ENCODE peak calls at places on chromosomes 12 and 14, in nine cellular contexts. T is kidney epithelial cell, U is lung, A is breast epithelium, G is BJ, M is AG10803, Z is A549, Y is astrocyte of the spinal cord, K is HCT116. W is an unnamed sample.

GRCh38 chr12:102059343-102059742 is 2.4 kb downstream of the WASHC3 start:
- DNase-seq in Z (no peak), T (no peak), U (no peak), M (no peak), A (no peak), Y (no peak), K (no peak), G (no peak), W (no peak)

GRCh38 chr12:102543494-102543893 is 63.1 kb upstream of the IGF1 start:
- DNase-seq in K (no peak), A (no peak), T (no peak), Y (no peak), Z (no peak), M (peak; percentile 50), G (no peak), U (no peak), W (no peak)

GRCh38 chr12:62536546-62536945 is 69.9 kb downstream of the MON2 start:
- DNase-seq in Z (no peak), K (no peak), G (no peak), M (no peak), Y (no peak), T (no peak), A (no peak), U (no peak), W (no peak)

GRCh38 chr12:50166776-50167025 is 468 bp downstream of the CERS5 start:
- DNase-seq in T (no peak), M (no peak), Y (no peak), K (no peak), G (no peak), A (no peak), U (peak; percentile 39), Z (no peak), W (no peak)

GRCh38 chr14:34496679-34497513 is 34.9 kb upstream of the SPTSSA start:
- DNase-seq in T (peak; percentile 75), U (peak; percentile 53), A (peak; percentile 83), K (peak; percentile 97), Y (peak; percentile 100), G (peak; percentile 92), M (peak; percentile 98), Z (peak; percentile 98), W (peak; percentile 98)

GRCh38 chr12:3303410-3304136 is 187.4 kb upstream of the PRMT8 start:
- DNase-seq in K (no peak), Z (no peak), T (no peak), G (no peak), Y (no peak), U (no peak), A (no peak), M (no peak), W (no peak)

GRCh38 chr12:120689397-120690082 is 2.6 kb downstream of the MLEC start:
- DNase-seq in M (no peak), Y (no peak), K (no peak), G (no peak), U (no peak), A (no peak), Z (no peak), T (no peak), W (no peak)

GRCh38 chr14:67436006-67436866 is 24.3 kb upstream of the PLEK2 start:
- DNase-seq in K (no peak), Y (no peak), G (no peak), M (no peak), T (no peak), A (peak; percentile 43), U (no peak), Z (no peak), W (no peak)

GRCh38 chr14:83058068-83058467 is 1524.4 kb upstream of the SEL1L start:
- DNase-seq in U (no peak), A (no peak), M (no peak), K (no peak), T (no peak), Y (no peak), Z (no peak), G (no peak), W (no peak)

GRCh38 chr14:104977681-104978647 is at the start of gene AHNAK2:
- DNase-seq in Z (peak; percentile 60), U (peak; percentile 64), G (no peak), A (no peak), K (peak; percentile 68), M (peak; percentile 68), Y (peak; percentile 71), T (no peak), W (no peak)

GRCh38 chr14:32648434-32648833 is 290.2 kb upstream of the NPAS3 start:
- DNase-seq in M (peak; percentile 73), K (no peak), Y (peak; percentile 16), A (no peak), U (no peak), Z (no peak), G (peak; percentile 79), T (no peak), W (peak; percentile 76)

GRCh38 chr14:68198713-68199464 is 379.3 kb downstream of the RAD51B start:
- DNase-seq in T (no peak), G (no peak), K (no peak), M (no peak), Y (no peak), A (no peak), U (no peak), Z (no peak), W (no peak)

GRCh38 chr12:38601970-38602369 is 285.4 kb downstream of the ALG10B start:
- DNase-seq in T (no peak), K (no peak), G (no peak), Z (no peak), A (no peak), U (no peak), M (no peak), Y (no peak), W (no peak)

GRCh38 chr12:6374781-6375150 is 597 bp downstream of the SCNN1A start:
- DNase-seq in M (no peak), U (no peak), K (no peak), A (no peak), G (no peak), Y (no peak), Z (no peak), T (no peak), W (no peak)
- H3K4me3 ChIP-seq in M (no peak overlapping the region), U (peak overlapping the region; percentile 9), K (peak overlapping the region; percentile 54), A (peak overlapping the region; percentile 65), G (no peak overlapping the region), Y (no peak overlapping the region), Z (no peak overlapping the region), T (peak overlapping the region; percentile 45), W (no peak overlapping the region)

GRCh38 chr14:94671870-94672444 is 59.8 kb downstream of the SERPINA3 start:
- DNase-seq in K (no peak), T (no peak), U (no peak), Z (no peak), G (no peak), Y (peak; percentile 36), A (no peak), M (no peak), W (no peak)
- TF ChIP-seq CTCF in K (peak; percentile 45), T (no peak), U (no peak), Z (no peak), G (no peak), Y (peak; percentile 61), A (no peak), M (no peak), W (peak; percentile 19)

DNA sequence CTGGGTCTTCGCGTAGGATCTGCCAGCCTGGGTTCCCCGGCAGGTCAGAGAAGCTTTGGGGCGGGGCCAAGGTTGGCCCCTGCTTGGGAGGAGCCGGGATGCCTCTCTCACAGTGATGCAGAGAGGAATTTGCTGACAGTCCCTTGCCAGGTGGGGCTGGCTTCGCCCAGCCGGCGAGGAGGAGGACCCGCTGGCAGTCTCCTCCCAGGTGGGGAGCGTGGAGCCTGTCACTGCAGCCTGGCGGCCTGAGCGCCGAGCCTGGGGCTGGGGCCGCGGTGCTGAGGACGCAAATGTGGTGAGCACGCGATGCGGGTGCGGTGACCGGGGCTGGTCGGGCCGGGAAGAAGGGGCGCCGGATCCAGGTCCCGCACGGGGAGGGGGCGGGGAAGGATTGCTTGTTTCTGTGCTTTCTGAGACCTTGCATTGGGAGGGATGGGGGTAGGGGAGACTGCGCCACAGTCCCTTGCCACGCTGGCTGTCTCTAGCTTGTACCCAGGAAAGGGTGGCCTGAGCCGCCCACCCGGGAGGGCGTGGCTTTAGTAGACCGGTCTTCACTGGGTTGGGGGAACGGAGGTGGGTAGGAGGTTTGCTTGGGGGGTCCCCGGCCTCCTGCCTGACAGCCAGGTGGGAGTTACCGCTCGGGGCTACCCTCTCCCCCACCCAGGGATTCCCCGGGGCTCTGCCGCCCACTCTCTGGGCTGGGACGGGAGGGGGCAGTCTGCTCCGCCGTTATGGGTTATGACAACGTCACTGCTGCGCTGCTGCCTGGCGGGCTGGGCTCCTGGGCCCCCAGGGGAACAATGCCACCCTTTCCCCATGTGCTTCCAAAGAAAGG is at the start of gene TMEM63C:
- DNase-seq in T (no peak), G (no peak), Z (peak; percentile 78), M (no peak), U (no peak), K (peak; percentile 93), A (peak; percentile 29), Y (no peak), W (no peak)
- H3K4me3 ChIP-seq in T (peak within 1 kb of the TSS; percentile 54), G (no peak within 1 kb of the TSS), Z (peak within 1 kb of the TSS; percentile 66), M (no peak within 1 kb of the TSS), U (no peak within 1 kb of the TSS), K (peak within 1 kb of the TSS; percentile 66), A (peak within 1 kb of the TSS; percentile 75), Y (no peak within 1 kb of the TSS), W (no peak within 1 kb of the TSS)

GRCh38 chr12:110280784-110281548 is at the start of gene ATP2A2:
- DNase-seq in G (no peak), Y (peak; percentile 86), A (peak; percentile 84), K (peak; percentile 63), M (peak; percentile 86), T (peak; percentile 37), U (peak; percentile 88), Z (peak; percentile 85), W (no peak)

GRCh38 chr12:110278137-110278536 is 2.9 kb upstream of the ATP2A2 start:
- DNase-seq in Y (no peak), U (no peak), A (no peak), K (no peak), M (no peak), T (no peak), G (no peak), Z (no peak), W (no peak)

GRCh38 chr12:110279561-110279960 is 1.5 kb upstream of the ATP2A2 start:
- DNase-seq in G (no peak), M (no peak), U (no peak), Y (no peak), Z (no peak), K (no peak), A (no peak), T (no peak), W (no peak)

GRCh38 chr12:110281549-110282342 is 699 bp downstream of the ATP2A2 start:
- DNase-seq in K (no peak), T (no peak), A (peak; percentile 35), G (no peak), M (peak; percentile 74), Y (peak; percentile 58), U (peak; percentile 43), Z (peak; percentile 54), W (no peak)

DNA sequence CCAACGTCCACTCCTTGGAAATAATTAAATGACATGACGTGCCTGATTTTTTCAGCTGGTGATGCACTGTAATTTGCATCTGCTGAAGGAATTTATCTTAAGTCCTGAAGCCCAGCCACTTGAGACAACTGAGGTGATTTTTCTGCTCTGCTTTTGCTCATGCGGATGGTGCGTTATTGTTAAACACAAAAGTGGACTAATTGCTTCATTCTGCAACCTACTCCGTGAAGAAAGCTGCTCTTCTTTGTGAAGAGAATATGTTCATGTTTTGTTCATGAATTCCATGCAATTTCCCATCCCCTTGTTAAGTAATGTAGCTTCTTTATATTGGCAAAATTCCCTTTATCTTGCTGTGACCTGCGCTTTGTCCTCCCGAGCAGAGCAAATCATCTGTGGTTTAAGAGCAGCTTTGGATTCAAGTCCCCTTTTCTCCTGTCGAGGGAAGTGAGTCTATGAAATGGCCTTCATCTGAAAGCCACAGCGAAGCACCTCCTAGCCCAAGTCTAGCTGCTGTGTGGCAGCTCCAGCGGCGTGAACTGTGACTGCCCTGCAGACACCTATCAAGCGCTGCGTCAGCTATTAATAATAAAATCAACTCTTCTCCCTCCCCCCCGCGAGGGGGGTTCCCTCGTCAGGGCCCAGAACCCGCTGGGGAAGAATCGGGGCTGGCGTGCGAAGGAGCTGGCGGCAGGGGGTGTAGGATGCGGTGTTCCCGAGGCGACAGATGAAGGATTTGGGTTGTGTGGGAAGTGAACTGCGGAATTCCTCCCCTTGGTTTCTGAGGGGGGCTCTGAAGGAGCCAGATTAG is 867 bp upstream of the ATP2A2 start:
- DNase-seq in Y (peak; percentile 64), K (no peak), U (peak; percentile 39), A (peak; percentile 47), M (peak; percentile 42), Z (peak; percentile 72), T (no peak), G (no peak), W (no peak)
- TF ChIP-seq CTCF in Y (no peak), K (no peak), U (no peak), A (no peak), M (no peak), Z (no peak), T (no peak), G (no peak), W (no peak)

W was measured in AG09309.